ENCODE peak calls at places on chromosome 20, in seven cellular contexts. L, S, K, M, R, X and D are unnamed samples.

GRCh38 chr20:10040070-10040970 is 5.5 kb downstream of the ANKEF1 start:
- DNase-seq in L (no peak), S (peak; percentile 42), K (no peak), M (no peak), R (no peak), X (no peak), D (no peak)

GRCh38 chr20:40506567-40506966 is 182.5 kb downstream of the MAFB start:
- DNase-seq in L (peak; percentile 30), S (peak; percentile 99), K (peak; percentile 98), M (no peak), R (peak; percentile 69), X (no peak), D (no peak)

GRCh38 chr20:56808732-56809131 is 179.6 kb downstream of the TFAP2C start:
- DNase-seq in L (no peak), S (no peak), K (no peak), M (no peak), R (peak; percentile 44), X (no peak), D (no peak)

GRCh38 chr20:13610205-13610604 is 28.5 kb downstream of the TASP1 start:
- DNase-seq in L (no peak), S (peak; percentile 5), K (no peak), M (no peak), R (no peak), X (peak; percentile 50), D (no peak)

GRCh38 chr20:62914970-62915457 is 11.3 kb downstream of the DIDO1 start:
- DNase-seq in L (no peak), S (peak; percentile 64), K (no peak), M (no peak), R (no peak), X (peak; percentile 88), D (no peak)

GRCh38 chr20:5056801-5057599 is 55.7 kb upstream of the SLC23A2 start:
- DNase-seq in L (no peak), S (peak; percentile 37), K (peak; percentile 77), M (peak; percentile 38), R (peak; percentile 55), X (no peak), D (peak; percentile 13)

GRCh38 chr20:59598625-59599310 is 5.6 kb upstream of the PHACTR3 start:
- DNase-seq in L (no peak), S (peak; percentile 16), K (no peak), M (peak; percentile 8), R (peak; percentile 23), X (peak; percentile 52), D (peak; percentile 39)

GRCh38 chr20:57661201-57662027 is 41.2 kb upstream of the ZBP1 start:
- DNase-seq in L (peak; percentile 45), S (no peak), K (peak; percentile 22), M (no peak), R (peak; percentile 5), X (no peak), D (no peak)

GRCh38 chr20:16393297-16393696 is 180.0 kb downstream of the KIF16B start:
- DNase-seq in L (no peak), S (no peak), K (no peak), M (no peak), R (no peak), X (no peak), D (no peak)

GRCh38 chr20:19327401-19327800 is 115.0 kb downstream of the SLC24A3 start:
- DNase-seq in L (no peak), S (no peak), K (no peak), M (no peak), R (no peak), X (no peak), D (no peak)

GRCh38 chr20:35271904-35272303 is 6.0 kb downstream of the MMP24OS start:
- DNase-seq in L (no peak), S (peak; percentile 42), K (no peak), M (no peak), R (no peak), X (no peak), D (no peak)

GRCh38 chr20:25017257-25017803 is 24.8 kb upstream of the APMAP start:
- DNase-seq in L (peak; percentile 7), S (no peak), K (peak; percentile 16), M (no peak), R (peak; percentile 74), X (no peak), D (no peak)

GRCh38 chr20:52410746-52411317 is 219.3 kb upstream of the ZFP64 start:
- DNase-seq in L (no peak), S (peak; percentile 4), K (no peak), M (no peak), R (no peak), X (no peak), D (no peak)
- H3K27ac ChIP-seq in L (no peak overlapping the region), S (no peak overlapping the region), K (no peak overlapping the region), M (no peak overlapping the region), R (no peak overlapping the region), X (no peak overlapping the region), D (no peak overlapping the region)

GRCh38 chr20:8932192-8933150 is 136.4 kb upstream of the PLCB4 start:
- DNase-seq in L (no peak), S (peak; percentile 10), K (no peak), M (no peak), R (no peak), X (no peak), D (no peak)
- H3K27ac ChIP-seq in L (no peak overlapping the region), S (peak overlapping the region; percentile 63), K (peak overlapping the region; percentile 48), M (no peak overlapping the region), R (peak overlapping the region; percentile 6), X (no peak overlapping the region), D (no peak overlapping the region)

DNA sequence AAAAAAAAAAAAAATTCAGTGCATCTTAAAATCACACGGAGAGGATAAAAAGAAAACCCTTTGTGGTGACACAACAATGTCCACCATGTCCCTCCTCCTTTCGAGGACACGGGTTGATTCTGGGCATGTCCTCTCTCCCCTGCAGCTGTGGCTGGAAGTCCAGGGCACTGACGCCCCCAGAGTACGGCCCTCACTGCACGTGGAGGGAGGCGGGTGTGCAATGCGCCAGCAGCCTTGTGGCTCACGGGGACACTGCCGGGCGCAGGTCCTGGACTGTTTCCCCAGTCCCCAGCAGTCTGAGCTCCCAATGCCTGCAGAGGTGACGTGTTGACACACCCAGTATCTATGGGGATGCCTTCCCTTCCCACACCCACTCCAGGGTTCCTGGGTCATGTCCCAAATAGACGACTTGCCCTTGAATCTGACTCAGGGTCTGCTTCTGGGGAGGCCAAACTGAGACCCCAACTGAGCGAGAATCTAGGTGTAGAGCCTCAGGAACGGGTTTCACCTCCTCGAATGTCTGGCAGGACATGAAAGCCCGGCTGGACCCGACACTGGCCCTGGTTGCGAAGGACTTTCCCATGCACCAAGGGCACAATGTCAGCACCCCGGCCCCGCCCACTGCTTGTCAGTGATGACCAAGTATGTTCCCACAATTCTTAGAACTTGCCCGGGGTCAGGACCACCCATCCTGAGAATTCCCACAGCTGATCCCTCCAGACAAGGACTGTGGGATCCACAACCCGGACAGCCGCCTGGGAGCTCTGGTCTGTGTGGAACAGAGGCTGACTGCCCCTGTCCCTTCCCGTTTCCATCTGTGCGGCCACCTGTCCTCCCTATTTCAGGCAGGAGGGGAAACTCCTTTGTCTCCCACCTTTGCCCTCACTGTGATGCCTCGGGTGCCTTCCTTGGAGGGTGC is 425.1 kb upstream of the SULF2 start:
- DNase-seq in L (no peak), S (no peak), K (no peak), M (no peak), R (no peak), X (no peak), D (no peak)
- H3K27ac ChIP-seq in L (no peak overlapping the region), S (no peak overlapping the region), K (no peak overlapping the region), M (no peak overlapping the region), R (no peak overlapping the region), X (no peak overlapping the region), D (no peak overlapping the region)

GRCh38 chr20:52820641-52821292 is 151.4 kb upstream of the TSHZ2 start:
- DNase-seq in L (no peak), S (no peak), K (no peak), M (no peak), R (no peak), X (no peak), D (no peak)
- H3K27ac ChIP-seq in L (no peak overlapping the region), S (no peak overlapping the region), K (no peak overlapping the region), M (no peak overlapping the region), R (no peak overlapping the region), X (no peak overlapping the region), D (no peak overlapping the region)

GRCh38 chr20:50138479-50139393 is 14.8 kb downstream of the PEDS1 start:
- DNase-seq in L (no peak), S (no peak), K (no peak), M (no peak), R (no peak), X (no peak), D (peak; percentile 87)

GRCh38 chr20:50141018-50141675 is 12.4 kb downstream of the PEDS1 start:
- DNase-seq in L (no peak), S (no peak), K (no peak), M (no peak), R (no peak), X (no peak), D (no peak)

GRCh38 chr20:50138120-50138478 is 15.4 kb downstream of the PEDS1 start:
- DNase-seq in L (no peak), S (no peak), K (no peak), M (no peak), R (no peak), X (no peak), D (no peak)

GRCh38 chr20:50141811-50142561 is 11.5 kb downstream of the PEDS1 start:
- DNase-seq in L (no peak), S (no peak), K (no peak), M (no peak), R (no peak), X (no peak), D (no peak)

DNA sequence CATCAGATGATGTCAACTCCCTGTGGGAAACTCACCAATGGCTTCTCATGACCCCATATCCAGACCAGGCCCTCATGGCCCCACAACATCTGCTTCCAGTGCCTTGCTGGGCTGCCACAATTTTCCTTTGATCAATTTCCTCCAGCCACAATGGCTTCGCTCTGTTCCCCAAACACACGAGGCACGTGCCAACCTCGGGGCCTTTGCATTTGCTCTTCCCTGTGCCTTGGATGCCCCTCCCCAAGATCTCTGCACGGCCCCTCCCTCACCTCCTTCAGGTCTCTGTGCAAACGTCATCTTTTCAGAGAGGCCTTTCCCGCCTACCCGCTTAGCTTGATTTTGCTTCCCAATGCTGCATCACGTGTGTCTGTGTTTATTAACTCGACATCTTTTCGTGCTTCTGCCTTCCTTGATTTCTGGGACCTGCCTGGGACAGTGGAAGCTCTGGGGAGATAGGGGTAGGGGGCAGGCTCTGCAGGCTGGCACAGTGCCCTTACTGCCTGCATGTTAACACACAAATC is 13.1 kb downstream of the PEDS1 start:
- DNase-seq in L (no peak), S (no peak), K (no peak), M (no peak), R (no peak), X (no peak), D (no peak)
- H3K27ac ChIP-seq in L (no peak overlapping the region), S (no peak overlapping the region), K (no peak overlapping the region), M (no peak overlapping the region), R (no peak overlapping the region), X (no peak overlapping the region), D (peak overlapping the region; percentile 63)

DNA sequence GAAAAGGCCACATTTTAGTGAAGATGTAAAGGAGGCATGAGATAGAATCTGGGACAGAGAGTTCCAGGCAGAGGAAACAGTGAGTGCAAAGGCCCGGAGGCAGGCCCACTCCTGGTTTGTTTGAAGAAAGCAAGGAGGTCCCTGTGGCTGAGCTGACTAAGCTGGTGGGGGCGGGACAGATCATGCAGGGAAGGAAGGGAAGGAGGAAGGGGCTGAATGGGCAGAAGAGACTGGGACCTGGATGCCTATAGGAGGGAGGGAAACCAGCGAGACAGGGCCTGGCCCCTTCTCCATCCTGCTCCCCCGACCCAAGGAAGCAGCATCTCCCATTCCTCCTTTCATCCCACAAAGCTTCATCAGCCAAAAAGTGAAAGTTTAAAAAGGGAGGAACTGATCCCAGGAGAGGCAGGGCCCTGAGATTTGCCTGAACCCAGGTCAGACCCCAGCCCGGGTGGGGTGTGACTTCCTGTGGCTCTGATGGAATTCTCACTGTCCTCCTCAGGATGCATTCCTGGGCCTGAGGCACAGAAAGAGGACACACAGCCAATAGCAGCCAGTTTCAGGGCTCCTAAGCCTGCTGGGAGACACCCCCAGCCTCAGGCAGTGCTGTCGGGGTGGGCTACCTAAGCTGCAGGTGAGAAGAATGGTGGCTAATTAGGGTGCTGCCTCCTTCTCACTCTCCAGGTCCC is 54.2 kb upstream of the SIRPA start:
- DNase-seq in L (no peak), S (no peak), K (no peak), M (no peak), R (no peak), X (no peak), D (no peak)
- H3K27ac ChIP-seq in L (no peak overlapping the region), S (no peak overlapping the region), K (no peak overlapping the region), M (no peak overlapping the region), R (peak overlapping the region; percentile 53), X (no peak overlapping the region), D (peak overlapping the region; percentile 69)